ENCODE peak calls at places on chromosome 4, in four cellular contexts. E is amniotic epithelial cell, H is AG09319, U is Ammon's horn. S is an unnamed sample.

GRCh38 chr4:2062168-2062807 is 3.2 kb downstream of the NAT8L start:
- DNase-seq in E (no peak), H (no peak), U (no peak), S (no peak)

GRCh38 chr4:8685831-8686230 is 93.3 kb downstream of the CPZ start:
- DNase-seq in E (no peak), H (no peak), U (no peak), S (no peak)

GRCh38 chr4:148735432-148736155 is 293.4 kb upstream of the NR3C2 start:
- DNase-seq in E (no peak), H (no peak), U (no peak), S (no peak)

GRCh38 chr4:19924761-19925160 is 326.9 kb upstream of the SLIT2 start:
- DNase-seq in E (peak; percentile 55), H (no peak), U (no peak), S (no peak)

GRCh38 chr4:88109123-88109864 is 49.1 kb downstream of the ABCG2 start:
- DNase-seq in E (no peak), H (no peak), U (no peak), S (no peak)

GRCh38 chr4:186326391-186326790 is 60.4 kb downstream of the F11 start:
- DNase-seq in E (no peak), H (no peak), U (no peak), S (no peak)

GRCh38 chr4:98802673-98803286 is 126.2 kb downstream of the EIF4E start:
- DNase-seq in E (peak; percentile 40), H (no peak), U (no peak), S (no peak)

GRCh38 chr4:76943129-76943620 is 6.4 kb upstream of the SEPTIN11 start:
- DNase-seq in E (peak; percentile 86), H (no peak), U (peak; percentile 27), S (no peak)

GRCh38 chr4:81747242-81747930 is 275.7 kb upstream of the RASGEF1B start:
- DNase-seq in E (no peak), H (no peak), U (peak; percentile 50), S (no peak)

GRCh38 chr4:70138751-70139150 is 15.3 kb upstream of the PRR27 start:
- DNase-seq in E (no peak), H (no peak), U (no peak), S (no peak)

GRCh38 chr4:110091426-110091825 is 107.0 kb downstream of the ELOVL6 start:
- DNase-seq in E (peak; percentile 64), H (peak; percentile 15), U (no peak), S (no peak)

GRCh38 chr4:3341760-3342159 is 48.9 kb downstream of the RGS12 start:
- DNase-seq in E (no peak), H (no peak), U (no peak), S (no peak)

GRCh38 chr4:37665347-37666009 is 20.7 kb downstream of the RELL1 start:
- DNase-seq in E (no peak), H (no peak), U (no peak), S (no peak)

GRCh38 chr4:141133146-141134006 is at the start of gene RNF150:
- DNase-seq in E (peak; percentile 82), H (peak; percentile 89), U (peak; percentile 91), S (peak; percentile 76)

GRCh38 chr4:10095296-10095991 is 21.2 kb downstream of the WDR1 start:
- DNase-seq in E (no peak), H (no peak), U (no peak), S (no peak)

GRCh38 chr4:1714303-1715001 is 2.3 kb upstream of the SLBP start:
- DNase-seq in E (peak; percentile 15), H (no peak), U (no peak), S (no peak)

GRCh38 chr4:110155632-110156031 is 42.8 kb downstream of the ELOVL6 start:
- DNase-seq in E (peak; percentile 95), H (no peak), U (no peak), S (peak; percentile 17)

GRCh38 chr4:68342139-68342538 is 7.8 kb downstream of the YTHDC1 start:
- DNase-seq in E (peak; percentile 74), H (no peak), U (peak; percentile 25), S (peak; percentile 62)